ENCODE peak calls at places on chromosomes 3 and 15, in six cellular contexts. One of them, this sample, is unnamed.

GRCh38 chr3:48623851-48624547 is 2.4 kb upstream of the TMEM89 start:
- DNase-seq in CD8-positive, alpha-beta memory T cell: no peak
- DNase-seq in CD8-positive, alpha-beta T cell: no peak
- DNase-seq in effector memory CD8-positive, alpha-beta T cell: no peak
- DNase-seq in fibroblast of mammary gland: no peak
- DNase-seq in left colon: peak
- DNase-seq in this sample: no peak

GRCh38 chr15:22951381-22952280 is 28.5 kb downstream of the CYFIP1 start:
- DNase-seq in CD8-positive, alpha-beta memory T cell: no peak
- DNase-seq in CD8-positive, alpha-beta T cell: no peak
- DNase-seq in effector memory CD8-positive, alpha-beta T cell: no peak
- DNase-seq in fibroblast of mammary gland: no peak
- DNase-seq in left colon: no peak
- DNase-seq in this sample: no peak

GRCh38 chr3:62531981-62532380 is 158.6 kb upstream of the FEZF2 start:
- DNase-seq in CD8-positive, alpha-beta memory T cell: no peak
- DNase-seq in CD8-positive, alpha-beta T cell: no peak
- DNase-seq in effector memory CD8-positive, alpha-beta T cell: no peak
- DNase-seq in fibroblast of mammary gland: peak
- DNase-seq in left colon: no peak
- DNase-seq in this sample: no peak

GRCh38 chr3:195731356-195731960 is 10.7 kb downstream of the MUC20 start:
- DNase-seq in CD8-positive, alpha-beta memory T cell: no peak
- DNase-seq in CD8-positive, alpha-beta T cell: no peak
- DNase-seq in effector memory CD8-positive, alpha-beta T cell: no peak
- DNase-seq in fibroblast of mammary gland: no peak
- DNase-seq in left colon: no peak
- DNase-seq in this sample: no peak

GRCh38 chr3:147906275-147906674 is 497.1 kb downstream of the ZIC1 start:
- DNase-seq in CD8-positive, alpha-beta memory T cell: no peak
- DNase-seq in CD8-positive, alpha-beta T cell: no peak
- DNase-seq in effector memory CD8-positive, alpha-beta T cell: no peak
- DNase-seq in fibroblast of mammary gland: peak
- DNase-seq in left colon: no peak
- DNase-seq in this sample: no peak

GRCh38 chr3:123048480-123049237 is 18.2 kb upstream of the PDIA5 start:
- DNase-seq in CD8-positive, alpha-beta memory T cell: no peak
- DNase-seq in CD8-positive, alpha-beta T cell: no peak
- DNase-seq in effector memory CD8-positive, alpha-beta T cell: no peak
- DNase-seq in fibroblast of mammary gland: no peak
- DNase-seq in left colon: no peak
- DNase-seq in this sample: no peak

GRCh38 chr15:78007965-78008886 is 69.3 kb downstream of the TBC1D2B start:
- DNase-seq in CD8-positive, alpha-beta memory T cell: no peak
- DNase-seq in CD8-positive, alpha-beta T cell: no peak
- DNase-seq in effector memory CD8-positive, alpha-beta T cell: no peak
- DNase-seq in fibroblast of mammary gland: peak
- DNase-seq in left colon: peak
- DNase-seq in this sample: no peak

GRCh38 chr15:74307827-74308642 is 59.4 kb downstream of the CYP11A1 start:
- DNase-seq in CD8-positive, alpha-beta memory T cell: no peak
- DNase-seq in CD8-positive, alpha-beta T cell: peak
- DNase-seq in effector memory CD8-positive, alpha-beta T cell: no peak
- DNase-seq in fibroblast of mammary gland: peak
- DNase-seq in left colon: no peak
- DNase-seq in this sample: no peak

GRCh38 chr3:127063916-127064315 is 81.0 kb downstream of the PLXNA1 start:
- DNase-seq in CD8-positive, alpha-beta memory T cell: no peak
- DNase-seq in CD8-positive, alpha-beta T cell: no peak
- DNase-seq in effector memory CD8-positive, alpha-beta T cell: no peak
- DNase-seq in fibroblast of mammary gland: no peak
- DNase-seq in left colon: no peak
- DNase-seq in this sample: no peak